ENCODE peak calls at places on chromosome 1, in six cellular contexts. One of them, this sample, is unnamed. For H3K4me1, the result is how much of the 10 kb centered on the place peaks cover.

GRCh38 chr1:147496571-147496970 is 44.7 kb upstream of the BCL9 start:
- DNase-seq in body of pancreas: peak
- DNase-seq in tibial artery: no peak
- DNase-seq in CD4-positive, alpha-beta memory T cell: no peak
- DNase-seq in esophagus squamous epithelium: no peak
- DNase-seq in H9: peak
- DNase-seq in this sample: peak

GRCh38 chr1:51679435-51679834 is 62.5 kb downstream of the OSBPL9 start:
- DNase-seq in CD4-positive, alpha-beta memory T cell: no peak
- DNase-seq in esophagus squamous epithelium: no peak
- DNase-seq in H9: no peak
- DNase-seq in body of pancreas: no peak
- DNase-seq in tibial artery: no peak
- DNase-seq in this sample: no peak

GRCh38 chr1:213988639-213989070 is 882 bp downstream of the PROX1 start:
- DNase-seq in tibial artery: no peak
- DNase-seq in esophagus squamous epithelium: no peak
- DNase-seq in H9: no peak
- DNase-seq in body of pancreas: peak
- DNase-seq in CD4-positive, alpha-beta memory T cell: no peak
- DNase-seq in this sample: no peak

GRCh38 chr1:53068314-53069084 is 6.5 kb downstream of the PODN start:
- DNase-seq in CD4-positive, alpha-beta memory T cell: no peak
- DNase-seq in esophagus squamous epithelium: no peak
- DNase-seq in body of pancreas: no peak
- DNase-seq in tibial artery: no peak
- DNase-seq in H9: no peak
- DNase-seq in this sample: no peak

GRCh38 chr1:107196973-107197562 is 56.2 kb downstream of the NTNG1 start:
- DNase-seq in esophagus squamous epithelium: no peak
- DNase-seq in CD4-positive, alpha-beta memory T cell: no peak
- DNase-seq in body of pancreas: no peak
- DNase-seq in tibial artery: no peak
- DNase-seq in H9: peak
- DNase-seq in this sample: no peak

GRCh38 chr1:205961970-205962820 is 18.9 kb upstream of the SLC26A9 start:
- DNase-seq in body of pancreas: no peak
- DNase-seq in tibial artery: no peak
- DNase-seq in H9: no peak
- DNase-seq in CD4-positive, alpha-beta memory T cell: no peak
- DNase-seq in esophagus squamous epithelium: no peak
- DNase-seq in this sample: no peak

GRCh38 chr1:41381691-41382530 is 20.7 kb downstream of the FOXO6 start:
- DNase-seq in body of pancreas: no peak
- DNase-seq in CD4-positive, alpha-beta memory T cell: no peak
- DNase-seq in H9: no peak
- DNase-seq in tibial artery: peak
- DNase-seq in esophagus squamous epithelium: no peak
- DNase-seq in this sample: no peak

GRCh38 chr1:154864189-154864985 is 5.7 kb downstream of the KCNN3 start:
- DNase-seq in CD4-positive, alpha-beta memory T cell: no peak
- DNase-seq in esophagus squamous epithelium: no peak
- DNase-seq in body of pancreas: no peak
- DNase-seq in H9: no peak
- DNase-seq in tibial artery: no peak
- DNase-seq in this sample: no peak

GRCh38 chr1:111938123-111938522 is 51.3 kb downstream of the KCND3 start:
- DNase-seq in body of pancreas: no peak
- DNase-seq in esophagus squamous epithelium: no peak
- DNase-seq in H9: no peak
- DNase-seq in tibial artery: no peak
- DNase-seq in CD4-positive, alpha-beta memory T cell: no peak
- DNase-seq in this sample: no peak

GRCh38 chr1:8259498-8260290 is 58.2 kb upstream of the SLC45A1 start:
- DNase-seq in H9: no peak
- DNase-seq in body of pancreas: peak
- DNase-seq in CD4-positive, alpha-beta memory T cell: no peak
- DNase-seq in esophagus squamous epithelium: no peak
- DNase-seq in tibial artery: peak
- DNase-seq in this sample: peak

GRCh38 chr1:12141533-12141855 is 25.3 kb upstream of the TNFRSF1B start:
- DNase-seq in CD4-positive, alpha-beta memory T cell: no peak
- DNase-seq in body of pancreas: no peak
- DNase-seq in H9: no peak
- DNase-seq in tibial artery: no peak
- DNase-seq in esophagus squamous epithelium: no peak
- DNase-seq in this sample: no peak

GRCh38 chr1:12142141-12142823 is 24.5 kb upstream of the TNFRSF1B start:
- DNase-seq in CD4-positive, alpha-beta memory T cell: no peak
- DNase-seq in esophagus squamous epithelium: no peak
- DNase-seq in body of pancreas: no peak
- DNase-seq in H9: no peak
- DNase-seq in tibial artery: no peak
- DNase-seq in this sample: no peak

GRCh38 chr1:12143631-12144155 is 23.1 kb upstream of the TNFRSF1B start:
- DNase-seq in H9: no peak
- DNase-seq in body of pancreas: peak
- DNase-seq in CD4-positive, alpha-beta memory T cell: peak
- DNase-seq in tibial artery: peak
- DNase-seq in esophagus squamous epithelium: no peak
- DNase-seq in this sample: peak

GRCh38 chr1:12144236-12144635 is 22.6 kb upstream of the TNFRSF1B start:
- DNase-seq in body of pancreas: no peak
- DNase-seq in tibial artery: no peak
- DNase-seq in CD4-positive, alpha-beta memory T cell: no peak
- DNase-seq in esophagus squamous epithelium: no peak
- DNase-seq in H9: no peak
- DNase-seq in this sample: no peak

GRCh38 chr1:12142891-12143630 is 23.7 kb upstream of the TNFRSF1B start:
- DNase-seq in body of pancreas: no peak
- DNase-seq in CD4-positive, alpha-beta memory T cell: no peak
- DNase-seq in tibial artery: peak
- DNase-seq in esophagus squamous epithelium: no peak
- DNase-seq in H9: no peak
- DNase-seq in this sample: no peak
- H3K4me1 ChIP-seq in body of pancreas: under half
- H3K4me1 ChIP-seq in CD4-positive, alpha-beta memory T cell: half or more
- H3K4me1 ChIP-seq in tibial artery: under half
- H3K4me1 ChIP-seq in esophagus squamous epithelium: under half
- H3K4me1 ChIP-seq in H9: under half
- H3K4me1 ChIP-seq in this sample: under half

GRCh38 chr1:39115271-39116110 is 89.0 kb upstream of the MACF1 start:
- DNase-seq in H9: no peak
- DNase-seq in esophagus squamous epithelium: no peak
- DNase-seq in CD4-positive, alpha-beta memory T cell: no peak
- DNase-seq in tibial artery: no peak
- DNase-seq in body of pancreas: no peak
- DNase-seq in this sample: no peak
- H3K4me1 ChIP-seq in H9: under half
- H3K4me1 ChIP-seq in esophagus squamous epithelium: half or more
- H3K4me1 ChIP-seq in CD4-positive, alpha-beta memory T cell: under half
- H3K4me1 ChIP-seq in tibial artery: half or more
- H3K4me1 ChIP-seq in body of pancreas: under half
- H3K4me1 ChIP-seq in this sample: under half

GRCh38 chr1:157695417-157695816 is 5.2 kb downstream of the FCRL3 start:
- DNase-seq in H9: no peak
- DNase-seq in esophagus squamous epithelium: no peak
- DNase-seq in CD4-positive, alpha-beta memory T cell: no peak
- DNase-seq in tibial artery: no peak
- DNase-seq in body of pancreas: no peak
- DNase-seq in this sample: no peak
- H3K4me1 ChIP-seq in H9: under half
- H3K4me1 ChIP-seq in esophagus squamous epithelium: under half
- H3K4me1 ChIP-seq in CD4-positive, alpha-beta memory T cell: under half
- H3K4me1 ChIP-seq in tibial artery: under half
- H3K4me1 ChIP-seq in body of pancreas: under half
- H3K4me1 ChIP-seq in this sample: under half

DNA sequence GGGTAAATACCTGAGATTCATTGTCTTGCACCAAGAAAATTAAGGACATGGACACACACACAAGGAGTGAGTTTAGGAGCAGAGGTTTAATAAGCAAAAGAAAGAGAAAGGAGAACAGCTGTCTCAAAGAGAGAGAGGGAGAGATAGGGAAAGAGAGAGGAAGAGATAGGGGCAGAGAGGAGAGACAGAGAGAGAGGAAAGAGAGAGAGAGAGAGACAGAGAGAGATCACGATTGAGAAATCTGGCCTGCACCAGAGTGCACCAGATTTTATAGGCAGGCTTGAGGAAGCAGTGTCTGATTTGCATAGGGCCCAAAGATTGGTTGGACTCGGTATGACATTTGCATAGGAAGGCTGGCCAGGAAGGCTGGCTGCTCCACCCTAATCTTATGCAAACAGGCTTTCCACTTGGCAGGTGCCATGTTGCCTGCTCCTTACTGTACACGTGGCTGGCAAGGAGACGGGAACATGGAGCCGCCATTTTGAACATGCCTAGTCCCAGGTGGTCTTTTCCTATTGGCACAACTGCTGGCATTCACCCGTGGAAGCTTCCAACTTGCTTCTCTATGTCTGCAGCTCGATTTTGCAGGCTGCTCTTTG is 419.9 kb downstream of the ZP4 start:
- DNase-seq in esophagus squamous epithelium: no peak
- DNase-seq in CD4-positive, alpha-beta memory T cell: no peak
- DNase-seq in H9: peak
- DNase-seq in body of pancreas: peak
- DNase-seq in tibial artery: no peak
- DNase-seq in this sample: no peak
- H3K4me1 ChIP-seq in esophagus squamous epithelium: under half
- H3K4me1 ChIP-seq in CD4-positive, alpha-beta memory T cell: under half
- H3K4me1 ChIP-seq in H9: under half
- H3K4me1 ChIP-seq in body of pancreas: under half
- H3K4me1 ChIP-seq in tibial artery: under half
- H3K4me1 ChIP-seq in this sample: under half

GRCh38 chr1:24109166-24109483 is 2.8 kb downstream of the MYOM3 start:
- DNase-seq in H9: no peak
- DNase-seq in CD4-positive, alpha-beta memory T cell: no peak
- DNase-seq in body of pancreas: no peak
- DNase-seq in esophagus squamous epithelium: no peak
- DNase-seq in tibial artery: no peak
- DNase-seq in this sample: no peak
- H3K4me1 ChIP-seq in H9: under half
- H3K4me1 ChIP-seq in CD4-positive, alpha-beta memory T cell: under half
- H3K4me1 ChIP-seq in body of pancreas: under half
- H3K4me1 ChIP-seq in esophagus squamous epithelium: under half
- H3K4me1 ChIP-seq in tibial artery: under half
- H3K4me1 ChIP-seq in this sample: under half

DNA sequence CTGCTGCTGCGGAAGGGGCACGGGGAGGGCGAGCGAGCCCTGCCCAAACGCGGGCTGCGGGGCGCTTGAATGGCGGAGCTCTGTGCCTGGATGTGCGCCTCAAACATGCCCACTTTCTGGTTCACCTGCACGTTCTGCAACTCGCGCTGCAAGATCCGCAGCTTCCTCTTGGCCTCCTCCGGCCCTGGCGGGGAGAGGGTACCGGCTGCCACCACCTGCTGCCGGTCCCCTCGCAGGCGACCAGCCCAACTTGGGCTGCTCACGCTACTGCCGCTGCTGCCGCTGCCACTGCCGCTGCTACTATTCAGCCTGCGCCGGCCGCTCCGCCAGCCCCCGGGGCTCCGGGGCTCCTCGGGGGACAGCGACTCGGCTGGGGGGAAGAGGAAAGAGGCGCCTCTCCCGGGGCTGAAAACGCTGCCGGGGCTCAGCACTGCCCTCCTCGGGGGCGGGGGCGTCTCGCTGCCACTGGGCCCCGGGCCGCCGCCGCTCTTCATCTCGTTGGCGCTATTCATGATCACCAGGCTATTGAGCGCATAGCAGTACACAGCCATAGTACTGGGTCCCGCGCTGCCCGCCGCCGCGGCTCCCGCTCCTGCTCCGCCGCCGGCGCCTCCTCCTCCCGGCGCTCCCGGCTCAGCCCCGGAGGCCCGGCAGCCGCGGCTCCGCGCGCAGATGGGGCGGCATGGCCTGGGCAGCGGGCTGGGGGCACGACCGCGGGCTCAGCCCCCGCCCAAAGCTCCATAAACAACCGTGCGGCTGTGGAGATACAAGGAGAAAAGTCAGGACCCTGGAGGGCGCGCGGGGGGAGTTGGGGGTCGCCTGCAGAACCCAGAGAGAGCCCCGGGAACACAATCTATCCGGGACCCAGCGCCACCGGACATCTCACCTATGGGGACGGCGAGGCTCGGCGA is 1.9 kb downstream of the ITPKB start:
- DNase-seq in esophagus squamous epithelium: no peak
- DNase-seq in body of pancreas: no peak
- DNase-seq in CD4-positive, alpha-beta memory T cell: peak
- DNase-seq in tibial artery: peak
- DNase-seq in H9: peak
- DNase-seq in this sample: peak
- H3K4me1 ChIP-seq in esophagus squamous epithelium: under half
- H3K4me1 ChIP-seq in body of pancreas: under half
- H3K4me1 ChIP-seq in CD4-positive, alpha-beta memory T cell: under half
- H3K4me1 ChIP-seq in tibial artery: half or more
- H3K4me1 ChIP-seq in H9: under half
- H3K4me1 ChIP-seq in this sample: under half

GRCh38 chr1:230210326-230210978 is 143.4 kb downstream of the GALNT2 start:
- DNase-seq in body of pancreas: no peak
- DNase-seq in CD4-positive, alpha-beta memory T cell: no peak
- DNase-seq in esophagus squamous epithelium: no peak
- DNase-seq in tibial artery: no peak
- DNase-seq in H9: no peak
- DNase-seq in this sample: no peak

GRCh38 chr1:230211436-230212145 is 144.6 kb downstream of the GALNT2 start:
- DNase-seq in tibial artery: no peak
- DNase-seq in H9: no peak
- DNase-seq in CD4-positive, alpha-beta memory T cell: no peak
- DNase-seq in body of pancreas: no peak
- DNase-seq in esophagus squamous epithelium: no peak
- DNase-seq in this sample: no peak

GRCh38 chr1:230210979-230211336 is 143.9 kb downstream of the GALNT2 start:
- DNase-seq in tibial artery: no peak
- DNase-seq in body of pancreas: no peak
- DNase-seq in H9: no peak
- DNase-seq in esophagus squamous epithelium: no peak
- DNase-seq in CD4-positive, alpha-beta memory T cell: no peak
- DNase-seq in this sample: no peak

GRCh38 chr1:230215049-230215448 is 148.0 kb downstream of the GALNT2 start:
- DNase-seq in CD4-positive, alpha-beta memory T cell: no peak
- DNase-seq in H9: peak
- DNase-seq in body of pancreas: peak
- DNase-seq in esophagus squamous epithelium: no peak
- DNase-seq in tibial artery: peak
- DNase-seq in this sample: peak

GRCh38 chr1:230212405-230212936 is 145.4 kb downstream of the GALNT2 start:
- DNase-seq in esophagus squamous epithelium: no peak
- DNase-seq in tibial artery: no peak
- DNase-seq in CD4-positive, alpha-beta memory T cell: peak
- DNase-seq in H9: no peak
- DNase-seq in body of pancreas: no peak
- DNase-seq in this sample: no peak
- H3K4me1 ChIP-seq in esophagus squamous epithelium: under half
- H3K4me1 ChIP-seq in tibial artery: half or more
- H3K4me1 ChIP-seq in CD4-positive, alpha-beta memory T cell: under half
- H3K4me1 ChIP-seq in H9: under half
- H3K4me1 ChIP-seq in body of pancreas: half or more
- H3K4me1 ChIP-seq in this sample: under half

This sample was measured in uterus.